ENCODE peak calls at places on chromosomes 11 and 22, in six cellular contexts. I, P, W, U, V and S are unnamed samples.

GRCh38 chr22:23503142-23503541 is 76.9 kb downstream of the IGLL1 start:
- DNase-seq in U (no peak), P (no peak), V (peak; percentile 15), W (no peak), I (no peak), S (peak; percentile 54)

GRCh38 chr22:50141891-50142363 is 28.6 kb upstream of the PANX2 start:
- DNase-seq in P (no peak), V (no peak), U (no peak), I (no peak), W (no peak), S (no peak)

GRCh38 chr11:6452219-6452618 is 11.4 kb upstream of the HPX start:
- DNase-seq in V (no peak), I (no peak), P (no peak), U (no peak), W (no peak), S (no peak)

GRCh38 chr22:43714104-43714503 is 98.0 kb downstream of the EFCAB6 start:
- DNase-seq in P (no peak), I (no peak), U (no peak), W (no peak), V (no peak), S (no peak)

GRCh38 chr11:16153951-16154350 is 202.4 kb downstream of the SOX6 start:
- DNase-seq in W (no peak), U (no peak), V (no peak), P (no peak), I (no peak), S (no peak)

GRCh38 chr11:46952553-46952952 is 16.0 kb downstream of the CSTPP1 start:
- DNase-seq in I (no peak), U (no peak), P (no peak), W (no peak), V (no peak), S (no peak)

GRCh38 chr11:120303004-120303637 is 22.0 kb upstream of the TLCD5 start:
- DNase-seq in W (peak; percentile 47), V (peak; percentile 57), U (peak; percentile 49), I (no peak), P (peak; percentile 74), S (no peak)

GRCh38 chr11:107830915-107831540 is 27.6 kb downstream of the SLC35F2 start:
- DNase-seq in W (no peak), P (no peak), U (no peak), I (no peak), V (no peak), S (no peak)

GRCh38 chr11:18264035-18264434 is 2.0 kb upstream of the SAA1 start:
- DNase-seq in V (no peak), I (no peak), U (no peak), P (no peak), W (no peak), S (no peak)

GRCh38 chr11:28833670-28834069 is 725.5 kb downstream of the METTL15 start:
- DNase-seq in P (peak; percentile 97), W (peak; percentile 97), I (no peak), V (no peak), U (no peak), S (no peak)

DNA sequence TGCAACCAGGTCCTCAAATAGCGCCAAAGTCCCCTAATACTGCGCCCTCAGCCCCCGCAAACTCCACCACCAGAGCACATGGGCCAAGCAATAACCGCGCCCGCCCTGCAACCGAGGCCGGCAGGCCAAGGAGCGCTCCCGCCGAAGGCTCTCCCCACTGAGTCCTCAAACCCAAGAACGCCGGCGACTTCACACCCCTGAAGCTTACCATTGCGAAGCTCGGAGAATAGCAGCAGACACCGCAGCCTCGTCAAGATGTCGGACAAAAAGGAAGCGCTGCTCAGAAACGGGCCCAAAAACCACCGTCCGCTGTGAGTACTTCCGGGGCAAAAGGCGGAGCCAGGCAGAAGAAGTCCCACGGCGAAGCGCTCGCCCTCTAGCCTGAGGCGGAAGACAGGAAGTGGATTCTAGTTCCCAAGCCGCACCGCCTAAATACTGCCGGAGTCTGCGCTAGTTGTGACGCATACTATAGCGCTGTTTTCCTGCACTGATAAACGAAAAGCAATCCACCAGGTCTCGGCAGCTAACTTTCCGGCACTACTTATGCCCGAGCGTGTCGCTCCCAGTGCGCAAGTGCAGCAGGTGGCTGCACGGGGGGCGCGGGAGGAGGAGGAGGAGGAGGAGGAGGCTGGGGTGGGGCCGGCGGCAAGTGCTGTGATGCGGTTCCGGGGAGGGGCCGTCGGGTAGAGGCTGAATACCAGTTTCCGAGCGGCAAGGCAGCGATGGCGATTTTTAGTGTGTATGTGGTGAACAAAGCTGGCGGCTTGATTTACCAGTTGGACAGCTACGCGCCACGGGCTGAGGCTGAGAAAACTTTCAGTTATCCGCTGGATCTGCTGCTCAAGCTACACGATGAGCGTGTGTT is at the start of the genes RPS25 and TRAPPC4:
- DNase-seq in P (peak; percentile 93), I (peak; percentile 94), U (peak; percentile 79), V (peak; percentile 95), W (peak; percentile 82), S (peak; percentile 98)
- TF ChIP-seq CTCF in P (no peak), I (no peak), U (no peak), V (peak; percentile 21), W (no peak), S (no peak)

DNA sequence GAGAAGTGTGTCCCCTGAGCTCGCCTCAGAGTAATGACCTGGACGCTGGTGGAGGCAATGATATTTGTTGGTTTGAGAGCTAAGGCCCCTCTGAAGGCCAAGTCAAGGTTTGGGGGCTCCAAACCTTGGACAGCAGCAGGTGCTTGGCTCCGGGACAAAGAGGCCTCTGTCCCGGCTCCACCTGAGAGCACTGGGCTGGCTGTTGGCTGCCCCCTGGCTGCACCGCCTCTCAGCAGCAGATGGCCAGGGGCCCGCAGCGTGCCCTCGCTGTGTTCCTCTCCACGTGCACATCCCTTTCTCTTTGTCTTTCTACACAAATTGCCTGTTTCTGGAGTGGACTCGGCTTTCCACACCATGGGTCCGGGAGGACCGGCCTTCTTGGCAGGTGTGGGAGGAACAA is 301.3 kb downstream of the NTM start:
- DNase-seq in P (no peak), I (no peak), W (no peak), U (no peak), V (peak; percentile 74), S (no peak)
- TF ChIP-seq CTCF in P (peak; percentile 58), I (no peak), W (peak; percentile 18), U (no peak), V (peak; percentile 63), S (peak; percentile 40)

GRCh38 chr11:2400069-2400760 is at the start of gene TSSC4:
- DNase-seq in U (peak; percentile 100), P (peak; percentile 99), I (peak; percentile 100), V (peak; percentile 98), W (peak; percentile 99), S (peak; percentile 100)

GRCh38 chr11:2400761-2401435 is 348 bp downstream of the TSSC4 start:
- DNase-seq in W (no peak), I (no peak), P (no peak), U (no peak), V (peak; percentile 54), S (no peak)

GRCh38 chr11:2402890-2403645 is 2.5 kb downstream of the TSSC4 start:
- DNase-seq in P (no peak), I (no peak), W (no peak), U (no peak), V (no peak), S (no peak)

GRCh38 chr11:2401436-2401984 is 960 bp downstream of the TSSC4 start:
- DNase-seq in V (no peak), I (no peak), U (no peak), W (no peak), P (no peak), S (no peak)

DNA sequence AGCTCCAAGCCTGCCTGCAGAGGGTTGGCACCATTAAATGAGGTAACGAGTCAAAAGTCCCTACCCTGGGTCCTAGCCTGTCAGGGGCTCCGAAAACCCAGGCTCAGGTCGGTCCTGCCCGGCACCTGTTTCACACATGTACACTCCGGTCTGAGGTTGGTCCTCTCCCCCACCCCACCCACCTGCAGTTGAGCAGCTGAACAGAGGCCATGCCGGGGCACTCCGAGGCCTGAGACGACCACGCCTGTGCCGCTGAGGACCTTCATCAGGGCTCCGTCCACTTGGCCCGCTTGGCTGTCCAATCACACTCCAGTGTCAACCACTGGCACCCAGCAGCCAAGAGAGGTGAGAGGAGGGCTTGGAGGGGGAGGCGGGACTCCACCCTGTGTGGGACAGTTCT is 1.6 kb downstream of the TSSC4 start:
- DNase-seq in I (no peak), P (no peak), U (no peak), V (no peak), W (no peak), S (no peak)
- TF ChIP-seq CTCF in I (no peak), P (no peak), U (no peak), V (no peak), W (no peak), S (no peak)

GRCh38 chr11:127003260-127003981 is 2.9 kb upstream of the KIRREL3 start:
- DNase-seq in P (no peak), W (no peak), U (no peak), I (no peak), V (peak; percentile 70), S (no peak)
- TF ChIP-seq CTCF in P (peak; percentile 62), W (peak; percentile 34), U (peak; percentile 21), I (no peak), V (peak; percentile 36), S (peak; percentile 79)

DNA sequence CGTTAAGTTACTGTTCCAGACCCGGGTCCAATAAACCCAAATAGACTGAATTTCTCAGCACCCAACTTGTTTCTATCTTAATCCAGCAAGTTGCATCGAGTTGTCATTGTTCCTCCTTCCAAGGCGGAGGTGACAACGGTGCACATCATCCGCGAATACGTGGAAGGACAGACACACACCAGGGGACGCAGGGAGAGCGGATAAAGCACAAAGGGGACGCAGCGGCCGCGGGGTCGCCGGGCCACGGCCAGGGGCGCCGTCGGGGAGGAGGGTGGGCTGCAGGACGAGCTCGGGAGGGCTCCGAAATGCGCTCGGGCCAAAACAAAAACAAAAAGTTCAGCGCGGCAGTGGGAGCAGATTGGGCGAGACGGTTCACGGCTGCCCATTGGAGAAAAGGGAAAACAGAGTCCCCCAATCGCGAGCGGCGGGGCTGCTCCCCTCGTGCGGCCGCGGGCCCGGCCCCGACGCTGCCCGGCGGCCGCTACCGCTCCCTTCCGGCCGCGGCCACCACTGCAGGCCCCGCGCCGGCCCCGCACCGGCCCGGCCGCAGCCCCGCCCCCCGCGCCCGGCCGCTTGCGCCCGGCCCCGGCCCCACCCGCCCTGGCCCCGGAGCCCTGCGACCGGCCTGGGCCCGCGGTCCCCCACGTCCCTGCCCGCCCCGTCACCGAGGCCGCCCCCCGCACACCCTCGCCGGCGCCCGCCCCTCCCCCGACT is 518 bp downstream of the KMT5B start:
- DNase-seq in W (peak; percentile 31), V (peak; percentile 65), P (peak; percentile 44), U (peak; percentile 54), I (peak; percentile 78), S (no peak)
- TF ChIP-seq CTCF in W (peak; percentile 28), V (peak; percentile 20), P (no peak), U (no peak), I (peak; percentile 31), S (peak; percentile 67)

GRCh38 chr22:38570841-38571364 is 920 bp upstream of the DMC1 start:
- DNase-seq in V (peak; percentile 75), U (no peak), W (no peak), I (no peak), P (no peak), S (no peak)
- TF ChIP-seq CTCF in V (peak; percentile 27), U (peak; percentile 12), W (no peak), I (no peak), P (peak; percentile 40), S (peak; percentile 52)